ENCODE peak calls at places on chromosomes 6 and 20, in six cellular contexts. One of them, this sample, is unnamed.
A peak's percentile ranks its signal among the peaks of the same experiment; 100 is the strongest.

GRCh38 chr20:62333820-62334595 is 31.2 kb downstream of the ADRM1 start:
- DNase-seq in GM23248: no peak
- DNase-seq in HCT116: no peak
- DNase-seq in PC-3: no peak
- DNase-seq in SK-N-SH: no peak
- DNase-seq in MM.1S: no peak
- DNase-seq in this sample: no peak

GRCh38 chr6:127382413-127382812 is 39.0 kb upstream of the ECHDC1 start:
- DNase-seq in HCT116: no peak
- DNase-seq in GM23248: no peak
- DNase-seq in MM.1S: no peak
- DNase-seq in PC-3: no peak
- DNase-seq in SK-N-SH: no peak
- DNase-seq in this sample: no peak

GRCh38 chr6:139371421-139372253 is 2.8 kb downstream of the CITED2 start:
- DNase-seq in SK-N-SH: no peak
- DNase-seq in MM.1S: no peak
- DNase-seq in HCT116: no peak
- DNase-seq in PC-3: peak; percentile 7
- DNase-seq in GM23248: peak; percentile 46
- DNase-seq in this sample: peak; percentile 58

GRCh38 chr6:149211046-149211571 is 106.4 kb upstream of the TAB2 start:
- DNase-seq in MM.1S: no peak
- DNase-seq in SK-N-SH: no peak
- DNase-seq in HCT116: no peak
- DNase-seq in GM23248: peak; percentile 73
- DNase-seq in PC-3: peak; percentile 10
- DNase-seq in this sample: no peak

GRCh38 chr6:165662671-165663282 is at the start of gene PDE10A:
- DNase-seq in HCT116: no peak
- DNase-seq in GM23248: peak; percentile 25
- DNase-seq in SK-N-SH: peak; percentile 82
- DNase-seq in PC-3: no peak
- DNase-seq in MM.1S: no peak
- DNase-seq in this sample: peak; percentile 86

GRCh38 chr6:15475261-15475660 is 187.6 kb downstream of the DTNBP1 start:
- DNase-seq in SK-N-SH: no peak
- DNase-seq in HCT116: no peak
- DNase-seq in GM23248: no peak
- DNase-seq in PC-3: no peak
- DNase-seq in MM.1S: peak; percentile 51
- DNase-seq in this sample: no peak

GRCh38 chr6:31007694-31008093 is 2.6 kb upstream of the MUC22 start:
- DNase-seq in MM.1S: no peak
- DNase-seq in GM23248: peak; percentile 66
- DNase-seq in PC-3: peak; percentile 97
- DNase-seq in HCT116: no peak
- DNase-seq in SK-N-SH: no peak
- DNase-seq in this sample: no peak

GRCh38 chr6:24451581-24452041 is 37.8 kb downstream of the GPLD1 start:
- DNase-seq in SK-N-SH: peak; percentile 64
- DNase-seq in GM23248: no peak
- DNase-seq in MM.1S: no peak
- DNase-seq in HCT116: no peak
- DNase-seq in PC-3: no peak
- DNase-seq in this sample: no peak

GRCh38 chr6:149087898-149088297 is 229.6 kb upstream of the TAB2 start:
- DNase-seq in GM23248: no peak
- DNase-seq in PC-3: no peak
- DNase-seq in MM.1S: no peak
- DNase-seq in HCT116: no peak
- DNase-seq in SK-N-SH: no peak
- DNase-seq in this sample: no peak

GRCh38 chr6:158905277-158905676 is 86.1 kb upstream of the EZR start:
- DNase-seq in HCT116: peak; percentile 47
- DNase-seq in MM.1S: no peak
- DNase-seq in PC-3: no peak
- DNase-seq in GM23248: peak; percentile 15
- DNase-seq in SK-N-SH: no peak
- DNase-seq in this sample: no peak

GRCh38 chr6:78611886-78612480 is 255.4 kb upstream of the IRAK1BP1 start:
- DNase-seq in HCT116: no peak
- DNase-seq in SK-N-SH: peak; percentile 28
- DNase-seq in PC-3: peak; percentile 60
- DNase-seq in GM23248: peak; percentile 57
- DNase-seq in MM.1S: peak; percentile 42
- DNase-seq in this sample: peak; percentile 5

GRCh38 chr6:132964101-132964867 is 149.9 kb downstream of the RPS12 start:
- DNase-seq in GM23248: peak; percentile 33
- DNase-seq in SK-N-SH: peak; percentile 29
- DNase-seq in MM.1S: peak; percentile 38
- DNase-seq in HCT116: no peak
- DNase-seq in PC-3: peak; percentile 86
- DNase-seq in this sample: no peak

GRCh38 chr6:168515376-168515775 is 74.4 kb downstream of the SMOC2 start:
- DNase-seq in HCT116: no peak
- DNase-seq in GM23248: no peak
- DNase-seq in SK-N-SH: no peak
- DNase-seq in PC-3: no peak
- DNase-seq in MM.1S: no peak
- DNase-seq in this sample: peak; percentile 21

GRCh38 chr6:168518348-168518745 is 77.4 kb downstream of the SMOC2 start:
- DNase-seq in GM23248: no peak
- DNase-seq in PC-3: no peak
- DNase-seq in SK-N-SH: no peak
- DNase-seq in MM.1S: no peak
- DNase-seq in HCT116: no peak
- DNase-seq in this sample: no peak

GRCh38 chr6:168516941-168517741 is 76.2 kb downstream of the SMOC2 start:
- DNase-seq in SK-N-SH: no peak
- DNase-seq in MM.1S: no peak
- DNase-seq in HCT116: no peak
- DNase-seq in GM23248: no peak
- DNase-seq in PC-3: no peak
- DNase-seq in this sample: no peak

GRCh38 chr6:168517742-168518347 is 76.9 kb downstream of the SMOC2 start:
- DNase-seq in GM23248: no peak
- DNase-seq in PC-3: no peak
- DNase-seq in HCT116: no peak
- DNase-seq in SK-N-SH: no peak
- DNase-seq in MM.1S: no peak
- DNase-seq in this sample: no peak

GRCh38 chr6:168518867-168519266 is 77.9 kb downstream of the SMOC2 start:
- DNase-seq in PC-3: no peak
- DNase-seq in MM.1S: no peak
- DNase-seq in HCT116: no peak
- DNase-seq in GM23248: no peak
- DNase-seq in SK-N-SH: no peak
- DNase-seq in this sample: no peak
- TF ChIP-seq EZH2phosphoT487 in PC-3: no peak
- TF ChIP-seq EZH2phosphoT487 in MM.1S: no peak
- TF ChIP-seq EZH2phosphoT487 in HCT116: no peak
- TF ChIP-seq EZH2phosphoT487 in GM23248: no peak
- TF ChIP-seq EZH2phosphoT487 in SK-N-SH: no peak
- TF ChIP-seq EZH2phosphoT487 in this sample: no peak

GRCh38 chr20:21172626-21173025 is 46.7 kb downstream of the KIZ start:
- DNase-seq in HCT116: no peak
- DNase-seq in SK-N-SH: no peak
- DNase-seq in PC-3: no peak
- DNase-seq in MM.1S: no peak
- DNase-seq in GM23248: no peak
- DNase-seq in this sample: no peak

GRCh38 chr20:21177767-21178166 is 51.9 kb downstream of the KIZ start:
- DNase-seq in HCT116: no peak
- DNase-seq in PC-3: no peak
- DNase-seq in GM23248: no peak
- DNase-seq in SK-N-SH: no peak
- DNase-seq in MM.1S: no peak
- DNase-seq in this sample: no peak

GRCh38 chr20:21175433-21175832 is 49.6 kb downstream of the KIZ start:
- DNase-seq in MM.1S: peak; percentile 22
- DNase-seq in HCT116: no peak
- DNase-seq in GM23248: no peak
- DNase-seq in SK-N-SH: no peak
- DNase-seq in PC-3: no peak
- DNase-seq in this sample: no peak

GRCh38 chr20:21173496-21174025 is 47.7 kb downstream of the KIZ start:
- DNase-seq in HCT116: no peak
- DNase-seq in SK-N-SH: no peak
- DNase-seq in MM.1S: no peak
- DNase-seq in PC-3: peak; percentile 46
- DNase-seq in GM23248: peak; percentile 29
- DNase-seq in this sample: no peak

GRCh38 chr20:21174425-21175239 is 48.8 kb downstream of the KIZ start:
- DNase-seq in SK-N-SH: no peak
- DNase-seq in HCT116: no peak
- DNase-seq in PC-3: no peak
- DNase-seq in GM23248: no peak
- DNase-seq in MM.1S: no peak
- DNase-seq in this sample: no peak
- H3K9ac ChIP-seq in SK-N-SH: no peak overlapping the region
- H3K9ac ChIP-seq in HCT116: no peak overlapping the region
- H3K9ac ChIP-seq in PC-3: no peak overlapping the region
- H3K9ac ChIP-seq in GM23248: no peak overlapping the region
- H3K9ac ChIP-seq in MM.1S: no peak overlapping the region
- H3K9ac ChIP-seq in this sample: no peak overlapping the region

GRCh38 chr6:167806061-167806700 is 20.5 kb upstream of the AFDN start:
- DNase-seq in HCT116: no peak
- DNase-seq in MM.1S: no peak
- DNase-seq in PC-3: no peak
- DNase-seq in GM23248: no peak
- DNase-seq in SK-N-SH: no peak
- DNase-seq in this sample: no peak

GRCh38 chr6:167803816-167804215 is 22.9 kb upstream of the AFDN start:
- DNase-seq in SK-N-SH: no peak
- DNase-seq in HCT116: no peak
- DNase-seq in MM.1S: no peak
- DNase-seq in PC-3: no peak
- DNase-seq in GM23248: no peak
- DNase-seq in this sample: no peak

GRCh38 chr6:167805349-167806060 is 21.2 kb upstream of the AFDN start:
- DNase-seq in MM.1S: no peak
- DNase-seq in GM23248: no peak
- DNase-seq in HCT116: no peak
- DNase-seq in SK-N-SH: no peak
- DNase-seq in PC-3: no peak
- DNase-seq in this sample: no peak

GRCh38 chr6:167802339-167802738 is 24.4 kb upstream of the AFDN start:
- DNase-seq in HCT116: no peak
- DNase-seq in PC-3: no peak
- DNase-seq in GM23248: no peak
- DNase-seq in SK-N-SH: no peak
- DNase-seq in MM.1S: no peak
- DNase-seq in this sample: no peak

GRCh38 chr6:167804281-167805013 is 22.3 kb upstream of the AFDN start:
- DNase-seq in PC-3: no peak
- DNase-seq in HCT116: no peak
- DNase-seq in MM.1S: no peak
- DNase-seq in GM23248: no peak
- DNase-seq in SK-N-SH: no peak
- DNase-seq in this sample: no peak
- TF ChIP-seq EZH2phosphoT487 in PC-3: no peak
- TF ChIP-seq EZH2phosphoT487 in HCT116: no peak
- TF ChIP-seq EZH2phosphoT487 in MM.1S: no peak
- TF ChIP-seq EZH2phosphoT487 in GM23248: no peak
- TF ChIP-seq EZH2phosphoT487 in SK-N-SH: no peak
- TF ChIP-seq EZH2phosphoT487 in this sample: no peak

DNA sequence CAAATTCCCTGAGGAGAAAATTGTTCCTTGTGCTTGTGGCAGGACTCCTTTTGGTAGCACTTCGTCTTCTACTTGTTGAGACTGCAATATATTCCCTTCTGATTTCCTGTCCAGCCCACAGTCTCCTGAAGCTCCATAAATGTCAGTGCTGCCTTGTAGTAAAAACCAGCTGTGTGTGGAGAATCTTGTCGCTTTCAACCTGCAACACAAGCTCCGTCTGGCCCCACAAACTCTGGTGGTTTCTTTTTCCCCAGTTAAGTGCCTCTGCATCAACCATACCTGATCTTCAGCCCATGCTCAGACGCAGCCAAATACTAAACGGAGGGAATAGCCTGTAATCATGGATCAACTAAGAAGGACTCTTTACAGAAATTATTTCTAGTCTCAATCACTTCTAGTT is 1133.3 kb upstream of the ADGRB3 start:
- DNase-seq in SK-N-SH: no peak
- DNase-seq in HCT116: no peak
- DNase-seq in MM.1S: no peak
- DNase-seq in GM23248: no peak
- DNase-seq in PC-3: no peak
- DNase-seq in this sample: no peak
- H3K9ac ChIP-seq in SK-N-SH: no peak overlapping the region
- H3K9ac ChIP-seq in HCT116: no peak overlapping the region
- H3K9ac ChIP-seq in MM.1S: no peak overlapping the region
- H3K9ac ChIP-seq in GM23248: no peak overlapping the region
- H3K9ac ChIP-seq in PC-3: no peak overlapping the region
- H3K9ac ChIP-seq in this sample: no peak overlapping the region

GRCh38 chr6:43254138-43254817 is 11.0 kb downstream of the TTBK1 start:
- DNase-seq in PC-3: no peak
- DNase-seq in SK-N-SH: no peak
- DNase-seq in HCT116: no peak
- DNase-seq in MM.1S: no peak
- DNase-seq in GM23248: peak; percentile 52
- DNase-seq in this sample: no peak

GRCh38 chr6:43248791-43249190 is 5.5 kb downstream of the TTBK1 start:
- DNase-seq in MM.1S: no peak
- DNase-seq in GM23248: no peak
- DNase-seq in PC-3: no peak
- DNase-seq in HCT116: no peak
- DNase-seq in SK-N-SH: no peak
- DNase-seq in this sample: no peak

GRCh38 chr6:43248107-43248506 is 4.8 kb downstream of the TTBK1 start:
- DNase-seq in GM23248: no peak
- DNase-seq in SK-N-SH: no peak
- DNase-seq in MM.1S: no peak
- DNase-seq in PC-3: no peak
- DNase-seq in HCT116: no peak
- DNase-seq in this sample: no peak

GRCh38 chr6:43253401-43253800 is 10.1 kb downstream of the TTBK1 start:
- DNase-seq in HCT116: no peak
- DNase-seq in SK-N-SH: no peak
- DNase-seq in PC-3: no peak
- DNase-seq in GM23248: no peak
- DNase-seq in MM.1S: no peak
- DNase-seq in this sample: no peak

GRCh38 chr6:43250992-43251373 is 7.7 kb downstream of the TTBK1 start:
- DNase-seq in GM23248: peak; percentile 21
- DNase-seq in HCT116: no peak
- DNase-seq in MM.1S: no peak
- DNase-seq in SK-N-SH: no peak
- DNase-seq in PC-3: peak; percentile 54
- DNase-seq in this sample: peak; percentile 48
- TF ChIP-seq EZH2phosphoT487 in GM23248: no peak
- TF ChIP-seq EZH2phosphoT487 in HCT116: no peak
- TF ChIP-seq EZH2phosphoT487 in MM.1S: no peak
- TF ChIP-seq EZH2phosphoT487 in SK-N-SH: no peak
- TF ChIP-seq EZH2phosphoT487 in PC-3: no peak
- TF ChIP-seq EZH2phosphoT487 in this sample: no peak

This sample was measured in neural progenitor cell.